ENCODE peak calls at places on chromosome 21, in four cellular contexts. C is H9, D is IMR-90, W is neuronal stem cell. V is an unnamed sample.

GRCh38 chr21:33019885-33020557 is 5.7 kb upstream of the OLIG2 start:
- DNase-seq in W (no peak), C (peak), D (no peak), V (no peak)

GRCh38 chr21:25717491-25718139 is 17.1 kb downstream of the ATP5PF start:
- DNase-seq in D (peak), C (no peak), W (no peak), V (no peak)

GRCh38 chr21:38804617-38805281 is 980 bp upstream of the ETS2 start:
- DNase-seq in C (peak), D (peak), W (no peak), V (no peak)

GRCh38 chr21:37550618-37551405 is 184.2 kb downstream of the DYRK1A start:
- DNase-seq in W (no peak), D (no peak), C (no peak), V (no peak)

GRCh38 chr21:37763298-37763697 is 153.0 kb downstream of the KCNJ6 start:
- DNase-seq in D (no peak), C (no peak), W (no peak), V (no peak)

GRCh38 chr21:37765501-37765900 is 150.8 kb downstream of the KCNJ6 start:
- DNase-seq in W (no peak), C (no peak), D (no peak), V (no peak)

GRCh38 chr21:28445081-28445830 is 547.4 kb downstream of the LTN1 start:
- DNase-seq in C (no peak), W (no peak), D (peak), V (no peak)

GRCh38 chr21:35178812-35179211 is 129.7 kb upstream of the RUNX1 start:
- DNase-seq in W (no peak), C (no peak), D (peak), V (no peak)

GRCh38 chr21:38159355-38159754 is 97.4 kb upstream of the KCNJ15 start:
- DNase-seq in D (peak), W (peak), C (peak), V (peak)

GRCh38 chr21:37700641-37701202 is 215.5 kb downstream of the KCNJ6 start:
- DNase-seq in C (peak), W (peak), D (peak), V (peak)

GRCh38 chr21:36171327-36171726 is 14.7 kb downstream of the DOP1B start:
- DNase-seq in C (peak), D (no peak), W (no peak), V (no peak)

GRCh38 chr21:43864313-43864805 is 664 bp upstream of the AGPAT3 start:
- DNase-seq in C (peak), D (peak), W (no peak), V (peak)

GRCh38 chr21:35924714-35925301 is 135.5 kb downstream of the SETD4 start:
- DNase-seq in W (no peak), C (no peak), D (peak), V (no peak)

GRCh38 chr21:43368685-43369084 is 58.2 kb downstream of the SIK1 start:
- DNase-seq in W (no peak), D (no peak), C (no peak), V (no peak)

GRCh38 chr21:26945916-26946315 is 21.0 kb downstream of the ADAMTS5 start:
- DNase-seq in C (no peak), D (no peak), W (no peak), V (peak)
- H2BK15ac ChIP-seq in C (no peak), D (no peak), W (no peak), V (no peak)

GRCh38 chr21:41658321-41658720 is 108.5 kb downstream of the RIPK4 start:
- DNase-seq in C (no peak), W (no peak), D (no peak), V (no peak)
- H2BK15ac ChIP-seq in C (no peak), W (no peak), D (no peak), V (no peak)

GRCh38 chr21:16624468-16625102 is 888.3 kb upstream of the CXADR start:
- DNase-seq in C (no peak), W (no peak), D (no peak), V (no peak)
- H2BK15ac ChIP-seq in C (no peak), W (no peak), D (no peak), V (no peak)

GRCh38 chr21:45866473-45867010 is 115.0 kb upstream of the COL6A1 start:
- DNase-seq in D (no peak), C (no peak), W (no peak), V (no peak)

GRCh38 chr21:45868488-45868887 is 113.1 kb upstream of the COL6A1 start:
- DNase-seq in C (peak), W (no peak), D (no peak), V (no peak)

GRCh38 chr21:45867671-45868081 is 113.9 kb upstream of the COL6A1 start:
- DNase-seq in C (no peak), W (no peak), D (no peak), V (no peak)

GRCh38 chr21:45868086-45868485 is 113.5 kb upstream of the COL6A1 start:
- DNase-seq in W (no peak), C (no peak), D (no peak), V (no peak)

GRCh38 chr21:45867041-45867630 is 114.4 kb upstream of the COL6A1 start:
- DNase-seq in W (no peak), C (no peak), D (no peak), V (no peak)
- H2BK15ac ChIP-seq in W (no peak), C (no peak), D (peak), V (no peak)

GRCh38 chr21:46049890-46050650 is 47.8 kb upstream of the COL6A2 start:
- DNase-seq in W (no peak), C (no peak), D (no peak), V (no peak)
- H2BK15ac ChIP-seq in W (peak), C (no peak), D (peak), V (no peak)

V was measured in mesendoderm.